ENCODE peak calls at places on chromosome 17, in five cellular contexts. One of them, this sample, is unnamed.
A peak's percentile ranks its signal among the peaks of the same experiment; 100 is the strongest.

GRCh38 chr17:60372790-60373483 is 19.0 kb downstream of the USP32 start:
- DNase-seq in gastrocnemius medialis: no peak
- DNase-seq in upper lobe of right lung: no peak
- DNase-seq in testis: no peak
- DNase-seq in ascending aorta: no peak
- DNase-seq in this sample: no peak

GRCh38 chr17:34728771-34729310 is 149.5 kb downstream of the TMEM132E start:
- DNase-seq in gastrocnemius medialis: no peak
- DNase-seq in upper lobe of right lung: no peak
- DNase-seq in testis: no peak
- DNase-seq in ascending aorta: no peak
- DNase-seq in this sample: no peak

GRCh38 chr17:50476545-50477315 is 1.9 kb upstream of the RSAD1 start:
- DNase-seq in gastrocnemius medialis: no peak
- DNase-seq in upper lobe of right lung: no peak
- DNase-seq in testis: no peak
- DNase-seq in ascending aorta: no peak
- DNase-seq in this sample: no peak

GRCh38 chr17:75783069-75783783 is 1.4 kb upstream of the UNK start:
- DNase-seq in gastrocnemius medialis: no peak
- DNase-seq in upper lobe of right lung: no peak
- DNase-seq in testis: no peak
- DNase-seq in ascending aorta: no peak
- DNase-seq in this sample: peak; percentile 53

GRCh38 chr17:50047488-50048126 is 8.3 kb upstream of the ITGA3 start:
- DNase-seq in gastrocnemius medialis: no peak
- DNase-seq in upper lobe of right lung: no peak
- DNase-seq in testis: no peak
- DNase-seq in ascending aorta: no peak
- DNase-seq in this sample: peak; percentile 10

GRCh38 chr17:81706757-81707624 is 3.8 kb downstream of the MRPL12 start:
- DNase-seq in gastrocnemius medialis: no peak
- DNase-seq in upper lobe of right lung: no peak
- DNase-seq in testis: no peak
- DNase-seq in ascending aorta: no peak
- DNase-seq in this sample: no peak

GRCh38 chr17:49871211-49871610 is 23.3 kb upstream of the TAC4 start:
- DNase-seq in gastrocnemius medialis: no peak
- DNase-seq in upper lobe of right lung: no peak
- DNase-seq in testis: no peak
- DNase-seq in ascending aorta: no peak
- DNase-seq in this sample: no peak

GRCh38 chr17:29140051-29140582 is 40.1 kb downstream of the MYO18A start:
- DNase-seq in gastrocnemius medialis: peak; percentile 95
- DNase-seq in upper lobe of right lung: peak; percentile 93
- DNase-seq in testis: peak; percentile 91
- DNase-seq in ascending aorta: peak; percentile 79
- DNase-seq in this sample: peak; percentile 76

GRCh38 chr17:13428611-13429042 is 173.1 kb downstream of the HS3ST3A1 start:
- DNase-seq in gastrocnemius medialis: no peak
- DNase-seq in upper lobe of right lung: no peak
- DNase-seq in testis: no peak
- DNase-seq in ascending aorta: no peak
- DNase-seq in this sample: no peak

GRCh38 chr17:8789743-8790142 is 9.4 kb downstream of the MFSD6L start:
- DNase-seq in gastrocnemius medialis: no peak
- DNase-seq in upper lobe of right lung: no peak
- DNase-seq in testis: no peak
- DNase-seq in ascending aorta: no peak
- DNase-seq in this sample: no peak

GRCh38 chr17:7313028-7313889 is 1.9 kb downstream of the GPS2 start:
- DNase-seq in gastrocnemius medialis: no peak
- DNase-seq in upper lobe of right lung: no peak
- DNase-seq in testis: no peak
- DNase-seq in ascending aorta: no peak
- DNase-seq in this sample: no peak

GRCh38 chr17:17621254-17621653 is 29.7 kb upstream of the PEMT start:
- DNase-seq in gastrocnemius medialis: no peak
- DNase-seq in upper lobe of right lung: no peak
- DNase-seq in testis: no peak
- DNase-seq in ascending aorta: no peak
- DNase-seq in this sample: no peak

GRCh38 chr17:40243756-40244155 is 24.7 kb downstream of the WIPF2 start:
- DNase-seq in gastrocnemius medialis: no peak
- DNase-seq in upper lobe of right lung: no peak
- DNase-seq in testis: no peak
- DNase-seq in ascending aorta: no peak
- DNase-seq in this sample: no peak

GRCh38 chr17:19752216-19753048 is 4.3 kb upstream of the ALDH3A1 start:
- DNase-seq in gastrocnemius medialis: no peak
- DNase-seq in upper lobe of right lung: no peak
- DNase-seq in testis: no peak
- DNase-seq in ascending aorta: no peak
- DNase-seq in this sample: no peak

GRCh38 chr17:42050360-42051012 is at the start of gene C17orf113:
- DNase-seq in gastrocnemius medialis: peak; percentile 41
- DNase-seq in upper lobe of right lung: peak; percentile 81
- DNase-seq in testis: peak; percentile 62
- DNase-seq in ascending aorta: no peak
- DNase-seq in this sample: no peak

GRCh38 chr17:74117999-74118421 is 85.5 kb upstream of the RPL38 start:
- DNase-seq in gastrocnemius medialis: no peak
- DNase-seq in upper lobe of right lung: peak; percentile 20
- DNase-seq in testis: no peak
- DNase-seq in ascending aorta: no peak
- DNase-seq in this sample: no peak

DNA sequence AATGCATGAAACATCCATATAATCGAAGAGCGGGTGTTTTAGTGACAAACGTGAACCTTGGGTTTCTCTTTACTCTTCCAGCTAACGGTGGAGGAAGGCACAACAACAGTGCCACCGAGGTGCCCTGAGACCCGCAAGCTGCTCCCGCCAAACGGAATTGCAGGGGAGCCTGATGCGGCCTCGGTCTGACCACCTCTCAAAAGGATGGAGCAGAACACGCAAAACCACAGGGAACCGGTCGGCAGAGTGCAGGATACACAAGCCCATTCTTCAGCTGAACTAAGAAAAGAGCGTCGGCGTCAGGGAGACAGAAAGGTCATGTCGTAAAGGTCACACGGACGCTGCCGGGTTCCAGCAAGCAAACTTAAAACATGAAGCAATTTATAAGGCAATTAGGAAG is 109.5 kb upstream of the ZNF750 start:
- DNase-seq in gastrocnemius medialis: no peak
- DNase-seq in upper lobe of right lung: peak; percentile 26
- DNase-seq in testis: no peak
- DNase-seq in ascending aorta: no peak
- DNase-seq in this sample: no peak
- H3K9me3 ChIP-seq in gastrocnemius medialis: no peaks in the 10 kb centered on the region
- H3K9me3 ChIP-seq in upper lobe of right lung: peaks cover 18% of the 10 kb centered on the region
- H3K9me3 ChIP-seq in testis: no peaks in the 10 kb centered on the region
- H3K9me3 ChIP-seq in ascending aorta: peaks cover 46% of the 10 kb centered on the region
- H3K9me3 ChIP-seq in this sample: peaks cover 72% of the 10 kb centered on the region

GRCh38 chr17:63451150-63451549 is 5.0 kb upstream of the CYB561 start:
- DNase-seq in gastrocnemius medialis: no peak
- DNase-seq in upper lobe of right lung: no peak
- DNase-seq in testis: no peak
- DNase-seq in ascending aorta: no peak
- DNase-seq in this sample: no peak
- H3K4me1 ChIP-seq in gastrocnemius medialis: peaks cover 17% of the 10 kb centered on the region
- H3K4me1 ChIP-seq in upper lobe of right lung: peaks cover 28% of the 10 kb centered on the region
- H3K4me1 ChIP-seq in testis: peaks cover 32% of the 10 kb centered on the region
- H3K4me1 ChIP-seq in ascending aorta: peaks cover 7% of the 10 kb centered on the region
- H3K4me1 ChIP-seq in this sample: peaks cover 33% of the 10 kb centered on the region

GRCh38 chr17:79027925-79028491 is 4.0 kb downstream of the C1QTNF1 start:
- DNase-seq in gastrocnemius medialis: no peak
- DNase-seq in upper lobe of right lung: peak; percentile 54
- DNase-seq in testis: no peak
- DNase-seq in ascending aorta: no peak
- DNase-seq in this sample: no peak
- H3K27ac ChIP-seq in gastrocnemius medialis: peak overlapping the region; percentile 43
- H3K27ac ChIP-seq in upper lobe of right lung: peak overlapping the region; percentile 77
- H3K27ac ChIP-seq in testis: no peak overlapping the region
- H3K27ac ChIP-seq in ascending aorta: peak overlapping the region; percentile 89
- H3K27ac ChIP-seq in this sample: peak overlapping the region; percentile 22

DNA sequence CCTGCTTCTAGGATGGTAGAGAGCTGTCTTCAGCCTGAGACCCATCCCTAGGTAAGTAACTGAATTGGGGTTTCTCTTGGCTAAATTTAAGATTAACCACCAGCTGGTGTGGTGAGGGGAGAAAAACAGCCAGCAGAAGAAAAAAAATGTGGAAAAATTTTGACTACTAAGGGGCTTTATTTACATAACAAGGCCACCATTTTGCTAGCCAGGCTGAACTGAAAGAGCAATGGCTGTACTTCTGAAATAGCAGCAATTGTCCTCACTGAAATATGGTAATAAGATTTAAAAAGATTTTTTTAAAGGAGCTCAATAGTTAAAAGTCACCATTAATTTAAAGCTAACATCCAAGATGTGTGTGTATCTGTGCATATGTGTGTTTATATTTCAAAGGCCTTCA is 12.4 kb upstream of the TRIM25 start:
- DNase-seq in gastrocnemius medialis: no peak
- DNase-seq in upper lobe of right lung: no peak
- DNase-seq in testis: no peak
- DNase-seq in ascending aorta: no peak
- DNase-seq in this sample: no peak
- H3K9me3 ChIP-seq in gastrocnemius medialis: no peaks in the 10 kb centered on the region
- H3K9me3 ChIP-seq in upper lobe of right lung: peaks cover 14% of the 10 kb centered on the region
- H3K9me3 ChIP-seq in testis: no peaks in the 10 kb centered on the region
- H3K9me3 ChIP-seq in ascending aorta: no peaks in the 10 kb centered on the region
- H3K9me3 ChIP-seq in this sample: no peaks in the 10 kb centered on the region

GRCh38 chr17:78366109-78366848 is 6.4 kb upstream of the SOCS3 start:
- DNase-seq in gastrocnemius medialis: no peak
- DNase-seq in upper lobe of right lung: peak; percentile 78
- DNase-seq in testis: peak; percentile 33
- DNase-seq in ascending aorta: no peak
- DNase-seq in this sample: no peak
- H3K4me1 ChIP-seq in gastrocnemius medialis: no peaks in the 10 kb centered on the region
- H3K4me1 ChIP-seq in upper lobe of right lung: peaks cover 26% of the 10 kb centered on the region
- H3K4me1 ChIP-seq in testis: peaks cover 15% of the 10 kb centered on the region
- H3K4me1 ChIP-seq in ascending aorta: peaks cover 6% of the 10 kb centered on the region
- H3K4me1 ChIP-seq in this sample: peaks cover 36% of the 10 kb centered on the region